ENCODE peak calls at places on chromosome 21, in six cellular contexts. I is GM12878, R is HL-60, K is H1, P is SK-N-SH, N is K562. E is an unnamed sample.

GRCh38 chr21:46095814-46096595 is 1.9 kb upstream of the COL6A2 start:
- DNase-seq in I (no peak), P (no peak), K (peak), N (no peak), R (no peak), E (no peak)

GRCh38 chr21:45891388-45892155 is 90.0 kb upstream of the COL6A1 start:
- DNase-seq in N (no peak), K (no peak), P (peak), R (no peak), I (no peak), E (no peak)

GRCh38 chr21:26826801-26827200 is 18.4 kb downstream of the ADAMTS1 start:
- DNase-seq in I (no peak), K (no peak), N (no peak), P (no peak), R (no peak), E (no peak)

GRCh38 chr21:30468912-30469812 is 11.0 kb downstream of the KRTAP19-1 start:
- DNase-seq in K (no peak), P (no peak), N (no peak), I (no peak), R (no peak), E (no peak)

GRCh38 chr21:27202301-27202700 is 235.4 kb upstream of the ADAMTS5 start:
- DNase-seq in N (no peak), K (no peak), P (no peak), I (no peak), R (no peak), E (no peak)

GRCh38 chr21:45511661-45512431 is 30.4 kb downstream of the SLC19A1 start:
- DNase-seq in K (no peak), I (no peak), R (no peak), P (no peak), N (no peak), E (no peak)

GRCh38 chr21:18461743-18462142 is 58.2 kb upstream of the TMPRSS15 start:
- DNase-seq in K (no peak), I (no peak), P (no peak), N (no peak), R (no peak), E (no peak)

GRCh38 chr21:16870116-16870515 is 642.7 kb upstream of the CXADR start:
- DNase-seq in R (no peak), P (no peak), K (no peak), N (no peak), I (no peak), E (no peak)

GRCh38 chr21:16116798-16117197 is 387.0 kb downstream of the USP25 start:
- DNase-seq in K (no peak), P (no peak), R (no peak), I (no peak), N (no peak), E (no peak)

GRCh38 chr21:45580576-45581321 is 38.5 kb upstream of the SLC19A1 start:
- DNase-seq in N (peak), R (no peak), I (no peak), P (peak), K (peak), E (no peak)

GRCh38 chr21:15638856-15639549 is 90.8 kb upstream of the USP25 start:
- DNase-seq in I (no peak), R (no peak), N (no peak), K (no peak), P (no peak), E (peak)

GRCh38 chr21:16573581-16573980 is 843.8 kb downstream of the USP25 start:
- DNase-seq in K (no peak), N (no peak), I (no peak), P (no peak), R (no peak), E (no peak)

GRCh38 chr21:27450216-27450615 is 483.3 kb upstream of the ADAMTS5 start:
- DNase-seq in P (no peak), R (no peak), K (no peak), I (no peak), N (no peak), E (no peak)

GRCh38 chr21:16502897-16503296 is 773.1 kb downstream of the USP25 start:
- DNase-seq in I (no peak), N (no peak), K (no peak), P (no peak), R (no peak), E (no peak)

GRCh38 chr21:46065215-46065992 is 32.5 kb upstream of the COL6A2 start:
- DNase-seq in I (no peak), K (no peak), P (no peak), N (no peak), R (no peak), E (no peak)

GRCh38 chr21:45763074-45763473 is 119.5 kb downstream of the PCBP3 start:
- DNase-seq in K (no peak), I (no peak), R (no peak), P (no peak), N (no peak), E (no peak)

GRCh38 chr21:39104911-39105310 is 78.3 kb downstream of the PSMG1 start:
- DNase-seq in N (no peak), K (no peak), I (no peak), R (peak), P (no peak), E (no peak)

GRCh38 chr21:37615962-37616361 is 249.4 kb downstream of the DYRK1A start:
- DNase-seq in N (no peak), K (no peak), R (no peak), I (no peak), P (no peak), E (no peak)

GRCh38 chr21:32921632-32922230 is 104.0 kb upstream of the OLIG2 start:
- DNase-seq in N (peak), P (no peak), K (peak), R (peak), I (no peak), E (no peak)

GRCh38 chr21:28771790-28772501 is 220.7 kb downstream of the LTN1 start:
- DNase-seq in R (no peak), I (no peak), K (no peak), P (no peak), N (no peak), E (no peak)

GRCh38 chr21:31490471-31490870 is 146.4 kb upstream of the TIAM1 start:
- DNase-seq in P (no peak), N (peak), I (no peak), K (no peak), R (no peak), E (no peak)

GRCh38 chr21:9735421-9735961 is 785.9 kb upstream of the TPTE start:
- DNase-seq in R (no peak), I (no peak), N (no peak), K (no peak), P (no peak), E (no peak)

GRCh38 chr21:40151611-40152010 is 284.4 kb downstream of the PCP4 start:
- DNase-seq in I (no peak), P (no peak), R (no peak), K (no peak), N (no peak), E (no peak)
- TF ChIP-seq GABPA in I (no peak), P (no peak), R (no peak), K (no peak), N (no peak), E (no peak)

DNA sequence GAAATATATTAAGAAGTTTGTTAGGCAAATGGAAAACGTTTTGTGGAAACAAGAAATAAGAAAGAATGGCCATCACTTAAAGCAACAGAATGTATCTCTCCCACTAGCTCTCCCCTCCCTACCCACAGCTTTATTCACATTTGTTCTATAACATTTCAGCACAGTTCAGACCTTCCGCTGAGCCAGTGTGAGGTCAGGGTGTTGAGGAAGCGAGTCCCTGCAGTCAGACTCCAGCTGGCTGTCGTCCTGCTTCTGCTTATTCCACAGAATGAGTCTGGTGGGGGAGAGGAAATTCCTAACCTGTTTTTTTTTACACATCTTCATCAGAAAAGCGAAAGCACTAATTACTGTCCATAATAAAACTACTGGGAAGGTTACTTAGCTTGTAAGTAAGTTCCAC is 39.1 kb downstream of the MRPL39 start:
- DNase-seq in R (no peak), P (no peak), K (no peak), I (no peak), N (no peak), E (no peak)
- TF ChIP-seq GABPA in R (no peak), P (no peak), K (no peak), I (no peak), N (no peak), E (no peak)

DNA sequence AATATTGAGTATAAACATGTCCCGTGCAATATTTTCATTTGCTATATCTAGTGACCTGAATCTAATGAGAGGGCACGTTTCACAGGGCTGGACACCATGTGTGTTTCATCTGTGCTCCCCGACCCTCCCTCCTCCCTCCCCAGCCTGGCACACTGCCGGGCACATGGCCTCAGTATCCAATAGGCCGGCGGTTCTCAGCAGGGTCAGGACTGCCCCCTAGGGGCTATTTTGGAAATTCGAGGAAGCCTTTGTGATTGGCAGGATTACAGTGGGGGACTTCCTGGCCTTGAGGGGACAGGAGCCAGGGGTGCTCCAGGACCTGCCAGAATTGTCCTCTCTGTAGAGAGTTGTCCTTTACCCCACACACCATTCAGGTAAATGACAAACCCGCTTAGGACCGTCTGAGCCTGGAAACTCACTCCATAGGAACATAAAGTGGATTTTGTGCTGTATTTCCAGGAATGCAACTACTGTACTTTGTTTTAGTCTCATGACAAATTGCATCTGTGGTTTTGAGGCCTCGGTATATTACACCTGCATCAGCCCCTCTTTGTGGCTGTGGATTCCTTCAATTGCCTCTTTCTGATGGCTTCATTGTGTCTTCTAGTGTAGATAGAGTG is 109.5 kb upstream of the SIM2 start:
- DNase-seq in N (peak), K (peak), I (peak), P (peak), R (peak), E (peak)
- TF ChIP-seq GABPA in N (no peak), K (no peak), I (no peak), P (no peak), R (no peak), E (no peak)

GRCh38 chr21:34728479-34728878 is 59.7 kb downstream of the CLIC6 start:
- DNase-seq in I (no peak), K (no peak), N (no peak), R (no peak), P (no peak), E (no peak)

GRCh38 chr21:34730194-34730593 is 61.4 kb downstream of the CLIC6 start:
- DNase-seq in N (no peak), I (no peak), K (no peak), P (no peak), R (no peak), E (no peak)

GRCh38 chr21:34724857-34725195 is 56.0 kb downstream of the CLIC6 start:
- DNase-seq in R (no peak), I (no peak), P (no peak), K (no peak), N (no peak), E (no peak)

GRCh38 chr21:34724131-34724856 is 55.5 kb downstream of the CLIC6 start:
- DNase-seq in K (no peak), P (no peak), N (no peak), R (no peak), I (no peak), E (no peak)

GRCh38 chr21:34726627-34727337 is 58.0 kb downstream of the CLIC6 start:
- DNase-seq in N (no peak), R (no peak), I (no peak), P (no peak), K (no peak), E (no peak)
- TF ChIP-seq GABPA in N (no peak), R (no peak), I (no peak), P (no peak), K (no peak), E (no peak)

DNA sequence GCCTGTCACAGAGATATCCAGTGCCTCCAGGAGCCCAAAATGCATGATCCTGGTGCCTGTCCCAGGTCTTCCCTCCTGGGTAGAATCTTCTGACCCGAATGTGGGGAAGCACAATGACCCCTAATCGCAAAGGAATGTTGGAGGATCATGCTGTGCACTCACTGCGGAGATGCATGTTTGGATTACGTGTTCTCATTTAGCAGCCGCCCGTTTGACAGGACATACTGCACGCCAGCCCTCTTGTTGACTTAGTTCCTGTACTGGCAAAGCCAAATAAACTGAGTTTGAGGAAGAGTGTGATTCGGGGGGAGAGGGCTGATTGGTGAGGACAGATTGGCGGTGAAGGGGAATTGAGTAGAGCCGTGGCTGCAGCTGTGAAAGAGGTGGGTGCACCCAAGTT is 85.9 kb upstream of the SIM2 start:
- DNase-seq in K (no peak), R (no peak), N (no peak), I (no peak), P (no peak), E (peak)
- TF ChIP-seq GABPA in K (no peak), R (no peak), N (no peak), I (no peak), P (no peak), E (no peak)

GRCh38 chr21:41799763-41800162 is 32.9 kb upstream of the RIPK4 start:
- DNase-seq in N (no peak), I (no peak), K (no peak), P (no peak), R (no peak), E (no peak)
- TF ChIP-seq GABPA in N (no peak), I (no peak), K (no peak), P (no peak), R (no peak), E (no peak)

GRCh38 chr21:44375281-44375651 is 21.8 kb downstream of the TRPM2 start:
- DNase-seq in N (no peak), K (no peak), P (no peak), I (no peak), R (peak), E (no peak)
- TF ChIP-seq GABPA in N (no peak), K (no peak), P (no peak), I (no peak), R (peak), E (no peak)